ENCODE peak calls at places on chromosomes 12 and 14, in nine cellular contexts. P is stimulated activated CD8-positive, alpha-beta memory T cell treated with anti-CD3 and anti-CD28 coated beads, Interleukin-2, amount 100 ng/mL, for 1 hour; M is HT1080; O is HFF-Myc; Z is left cardiac atrium; R is uterus; K is DMS 273 treated with DMSO at 0.1 percent for 48 hours; D is activated CD4-positive, alpha-beta T cell treated with anti-CD3 and anti-CD28 coated beads, Interleukin-2, amount 50 U/mL, for 1 hour; N is T-helper 9 cell. F is an unnamed sample.

GRCh38 chr14:76647699-76648298 is 113.5 kb upstream of the VASH1 start:
- DNase-seq in P (no peak), M (peak), O (peak), Z (no peak), R (no peak), K (no peak), D (no peak), N (no peak), F (no peak)

GRCh38 chr12:62761658-62762057 is 173.3 kb downstream of the PPM1H start:
- DNase-seq in P (no peak), M (no peak), O (no peak), Z (peak), R (no peak), K (no peak), D (no peak), N (no peak), F (no peak)

GRCh38 chr12:79919762-79920161 is 15.1 kb downstream of the PPP1R12A start:
- DNase-seq in P (no peak), M (no peak), O (no peak), Z (no peak), R (no peak), K (no peak), D (no peak), N (no peak), F (no peak)

GRCh38 chr12:116508145-116509121 is 50.7 kb upstream of the MAP1LC3B2 start:
- DNase-seq in P (no peak), M (no peak), O (no peak), Z (peak), R (peak), K (no peak), D (peak), N (peak), F (peak)

GRCh38 chr12:51028811-51029146 is 2.6 kb upstream of the SLC11A2 start:
- DNase-seq in P (no peak), M (no peak), O (no peak), Z (no peak), R (no peak), K (no peak), D (no peak), N (no peak), F (no peak)

GRCh38 chr14:36520601-36521525 is 831 bp upstream of the NKX2-1 start:
- DNase-seq in P (no peak), M (peak), O (no peak), Z (no peak), R (no peak), K (no peak), D (no peak), N (no peak), F (no peak)

GRCh38 chr12:57161491-57161890 is 14.1 kb upstream of the LRP1-AS start:
- DNase-seq in P (no peak), M (no peak), O (no peak), Z (no peak), R (no peak), K (no peak), D (no peak), N (no peak), F (no peak)

GRCh38 chr12:124453419-124454351 is 113.7 kb downstream of the NCOR2 start:
- DNase-seq in P (peak), M (peak), O (peak), Z (peak), R (peak), K (no peak), D (peak), N (peak), F (peak)

F was measured in dorsolateral prefrontal cortex.